ENCODE peak calls at places on chromosome 15, in seven cellular contexts. One of them, this sample, is unnamed.

GRCh38 chr15:65212097-65212496 is 824 bp upstream of the CILP start:
- DNase-seq in fibroblast of the conjunctiva: no peak
- DNase-seq in HTR-8/SVneo: no peak
- DNase-seq in germinal center: peak
- DNase-seq in CD4-positive, alpha-beta memory T cell: peak
- DNase-seq in left ventricle myocardium superior: no peak
- DNase-seq in skeletal muscle cell: no peak
- DNase-seq in this sample: no peak

GRCh38 chr15:77748078-77749064 is 115.7 kb upstream of the LINGO1 start:
- DNase-seq in left ventricle myocardium superior: no peak
- DNase-seq in fibroblast of the conjunctiva: no peak
- DNase-seq in germinal center: no peak
- DNase-seq in HTR-8/SVneo: no peak
- DNase-seq in CD4-positive, alpha-beta memory T cell: no peak
- DNase-seq in skeletal muscle cell: no peak
- DNase-seq in this sample: no peak

GRCh38 chr15:45083223-45083622 is 30.7 kb downstream of the DUOX2 start:
- DNase-seq in fibroblast of the conjunctiva: no peak
- DNase-seq in skeletal muscle cell: no peak
- DNase-seq in CD4-positive, alpha-beta memory T cell: no peak
- DNase-seq in HTR-8/SVneo: no peak
- DNase-seq in germinal center: no peak
- DNase-seq in left ventricle myocardium superior: no peak
- DNase-seq in this sample: no peak

GRCh38 chr15:60541784-60542617 is 63.1 kb upstream of the ICE2 start:
- DNase-seq in HTR-8/SVneo: no peak
- DNase-seq in skeletal muscle cell: no peak
- DNase-seq in left ventricle myocardium superior: no peak
- DNase-seq in CD4-positive, alpha-beta memory T cell: no peak
- DNase-seq in fibroblast of the conjunctiva: no peak
- DNase-seq in germinal center: no peak
- DNase-seq in this sample: no peak

GRCh38 chr15:49712846-49713450 is 92.1 kb downstream of the DTWD1 start:
- DNase-seq in HTR-8/SVneo: no peak
- DNase-seq in left ventricle myocardium superior: no peak
- DNase-seq in fibroblast of the conjunctiva: no peak
- DNase-seq in CD4-positive, alpha-beta memory T cell: no peak
- DNase-seq in germinal center: no peak
- DNase-seq in skeletal muscle cell: no peak
- DNase-seq in this sample: no peak

GRCh38 chr15:59917504-59918157 is 86.5 kb upstream of the FOXB1 start:
- DNase-seq in skeletal muscle cell: no peak
- DNase-seq in CD4-positive, alpha-beta memory T cell: peak
- DNase-seq in germinal center: peak
- DNase-seq in HTR-8/SVneo: peak
- DNase-seq in fibroblast of the conjunctiva: peak
- DNase-seq in left ventricle myocardium superior: peak
- DNase-seq in this sample: peak

GRCh38 chr15:80485370-80486164 is 81.4 kb downstream of the ARNT2 start:
- DNase-seq in skeletal muscle cell: no peak
- DNase-seq in left ventricle myocardium superior: no peak
- DNase-seq in CD4-positive, alpha-beta memory T cell: no peak
- DNase-seq in germinal center: no peak
- DNase-seq in fibroblast of the conjunctiva: no peak
- DNase-seq in HTR-8/SVneo: no peak
- DNase-seq in this sample: no peak

GRCh38 chr15:81923561-81924350 is 122.1 kb downstream of the MEX3B start:
- DNase-seq in HTR-8/SVneo: no peak
- DNase-seq in fibroblast of the conjunctiva: no peak
- DNase-seq in CD4-positive, alpha-beta memory T cell: no peak
- DNase-seq in skeletal muscle cell: no peak
- DNase-seq in left ventricle myocardium superior: no peak
- DNase-seq in germinal center: no peak
- DNase-seq in this sample: no peak

GRCh38 chr15:52558196-52558595 is 10.6 kb downstream of the ARPP19 start:
- DNase-seq in HTR-8/SVneo: no peak
- DNase-seq in skeletal muscle cell: peak
- DNase-seq in left ventricle myocardium superior: no peak
- DNase-seq in CD4-positive, alpha-beta memory T cell: no peak
- DNase-seq in fibroblast of the conjunctiva: peak
- DNase-seq in germinal center: no peak
- DNase-seq in this sample: no peak

GRCh38 chr15:85374831-85375230 is 5.6 kb upstream of the AKAP13 start:
- DNase-seq in fibroblast of the conjunctiva: no peak
- DNase-seq in left ventricle myocardium superior: no peak
- DNase-seq in germinal center: no peak
- DNase-seq in CD4-positive, alpha-beta memory T cell: no peak
- DNase-seq in skeletal muscle cell: no peak
- DNase-seq in HTR-8/SVneo: no peak
- DNase-seq in this sample: no peak

This sample was measured in heart right ventricle.